ENCODE peak calls at places on chromosomes 16 and 17, in five cellular contexts. L is sigmoid colon, B is transverse colon, Y is breast epithelium, N is endothelial cell of umbilical vein. M is an unnamed sample.
A peak's percentile ranks its signal among the peaks of the same experiment; 100 is the strongest.

GRCh38 chr17:700504-701094 is 14.0 kb downstream of the VPS53 start:
- DNase-seq in L (no peak), B (no peak), Y (no peak), N (peak; percentile 40), M (no peak)

GRCh38 chr17:20080513-20080912 is 71.4 kb downstream of the SPECC1 start:
- DNase-seq in Y (no peak), B (no peak), L (no peak), N (no peak), M (no peak)

GRCh38 chr16:75679366-75679765 is 2.6 kb upstream of the CPHXL2 start:
- DNase-seq in N (no peak), Y (no peak), B (no peak), L (no peak), M (no peak)

GRCh38 chr16:87276091-87276561 is 41.1 kb downstream of the C16orf95 start:
- DNase-seq in L (no peak), B (no peak), N (peak; percentile 8), Y (no peak), M (no peak)

GRCh38 chr16:27508476-27508875 is 41.2 kb downstream of the GTF3C1 start:
- DNase-seq in B (no peak), N (no peak), L (no peak), Y (no peak), M (no peak)

GRCh38 chr17:39591958-39592954 is 15.5 kb downstream of the NEUROD2 start:
- DNase-seq in Y (no peak), N (peak; percentile 34), B (peak; percentile 41), L (no peak), M (no peak)

GRCh38 chr16:2911580-2912329 is at the start of gene FLYWCH1:
- DNase-seq in Y (peak; percentile 98), N (peak; percentile 98), L (peak; percentile 99), B (peak; percentile 99), M (peak; percentile 98)

GRCh38 chr17:8382052-8382879 is 727 bp downstream of the RPL26 start:
- DNase-seq in B (no peak), N (peak; percentile 51), L (no peak), Y (no peak), M (no peak)

GRCh38 chr17:59377410-59377809 is 46.0 kb downstream of the YPEL2 start:
- DNase-seq in L (peak; percentile 54), N (peak; percentile 94), B (no peak), Y (no peak), M (no peak)

GRCh38 chr17:78923660-78924453 is 1.3 kb downstream of the TIMP2 start:
- DNase-seq in N (peak; percentile 14), B (peak; percentile 92), Y (peak; percentile 82), L (peak; percentile 82), M (no peak)

GRCh38 chr17:42675984-42676423 is 790 bp downstream of the PLEKHH3 start:
- DNase-seq in Y (peak; percentile 75), N (peak; percentile 45), L (peak; percentile 87), B (peak; percentile 77), M (no peak)

GRCh38 chr17:83193336-83194188 is 114.2 kb downstream of the METRNL start:
- DNase-seq in Y (peak; percentile 55), L (peak; percentile 69), B (peak; percentile 8), N (no peak), M (no peak)

GRCh38 chr16:67967956-67968439 is 439 bp downstream of the SLC12A4 start:
- DNase-seq in L (no peak), N (peak; percentile 29), B (peak; percentile 44), Y (no peak), M (no peak)

GRCh38 chr16:80836846-80837245 is 32.4 kb upstream of the CDYL2 start:
- DNase-seq in B (no peak), L (no peak), N (peak; percentile 21), Y (no peak), M (no peak)

GRCh38 chr17:35537569-35538209 is at the start of gene SLFN12L:
- DNase-seq in L (no peak), Y (no peak), N (peak; percentile 23), B (no peak), M (no peak)

GRCh38 chr17:46730679-46731078 is 87.8 kb downstream of the WNT3 start:
- DNase-seq in N (no peak), L (no peak), B (no peak), Y (no peak), M (no peak)

GRCh38 chr17:33970271-33970670 is 284.8 kb upstream of the CCL2 start:
- DNase-seq in B (no peak), Y (no peak), L (no peak), N (no peak), M (no peak)

GRCh38 chr16:20833081-20833480 is 26.8 kb downstream of the REXO5 start:
- DNase-seq in N (no peak), L (no peak), B (no peak), Y (no peak), M (no peak)

GRCh38 chr17:38815576-38816193 is 9.4 kb downstream of the CWC25 start:
- DNase-seq in B (no peak), N (no peak), L (no peak), Y (no peak), M (no peak)

GRCh38 chr16:27179500-27180072 is 23.7 kb upstream of the KDM8 start:
- DNase-seq in Y (peak; percentile 38), B (peak; percentile 92), L (peak; percentile 93), N (peak; percentile 77), M (peak; percentile 94)

GRCh38 chr16:88978608-88979346 is 1.8 kb upstream of the CBFA2T3 start:
- DNase-seq in L (no peak), B (peak; percentile 66), Y (no peak), N (no peak), M (no peak)

GRCh38 chr17:35095741-35096140 is 23.9 kb downstream of the RAD51D start:
- DNase-seq in N (no peak), L (no peak), Y (no peak), B (no peak), M (no peak)

GRCh38 chr17:22718689-22719088 is 1026.4 kb downstream of the KCNJ18 start:
- DNase-seq in L (no peak), Y (no peak), B (no peak), N (no peak), M (peak; percentile 62)

GRCh38 chr17:31556969-31557620 is 165.6 kb downstream of the RAB11FIP4 start:
- DNase-seq in N (no peak), B (no peak), Y (no peak), L (no peak), M (no peak)

GRCh38 chr17:31754239-31754945 is 104.7 kb downstream of the COPRS start:
- DNase-seq in B (no peak), N (peak; percentile 62), Y (no peak), L (no peak), M (no peak)

DNA sequence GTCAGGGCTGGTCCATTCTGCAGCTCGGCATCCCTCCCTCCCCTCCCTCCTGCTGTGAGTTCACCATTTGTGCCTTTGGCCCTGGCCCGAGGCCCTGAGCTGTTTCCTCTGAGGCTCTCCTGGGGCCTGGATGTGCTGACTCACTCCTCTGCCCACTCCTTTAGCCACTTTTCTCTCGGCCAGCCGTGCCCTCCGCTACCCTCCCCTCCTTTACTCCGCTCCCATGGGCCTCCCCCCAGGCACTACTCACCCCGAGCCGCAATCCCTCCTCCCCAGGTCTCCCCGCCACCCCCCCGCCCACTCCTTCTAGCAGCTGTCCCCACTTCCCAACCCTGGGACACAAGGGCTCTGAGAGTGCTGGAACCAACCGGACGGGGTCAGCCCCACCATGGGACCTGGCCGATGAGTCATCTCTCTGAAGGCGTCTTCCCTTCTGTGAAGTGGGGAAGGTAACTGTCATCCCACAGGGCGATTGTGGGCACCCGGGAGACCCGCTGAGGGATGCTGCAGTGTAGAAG is 11.4 kb downstream of the KCNG4 start:
- DNase-seq in Y (peak; percentile 27), B (peak; percentile 15), N (peak; percentile 49), L (peak; percentile 83), M (peak; percentile 95)
- TF ChIP-seq POLR2AphosphoS5 in Y (no peak), B (no peak), N (no peak), L (no peak), M (no peak)

DNA sequence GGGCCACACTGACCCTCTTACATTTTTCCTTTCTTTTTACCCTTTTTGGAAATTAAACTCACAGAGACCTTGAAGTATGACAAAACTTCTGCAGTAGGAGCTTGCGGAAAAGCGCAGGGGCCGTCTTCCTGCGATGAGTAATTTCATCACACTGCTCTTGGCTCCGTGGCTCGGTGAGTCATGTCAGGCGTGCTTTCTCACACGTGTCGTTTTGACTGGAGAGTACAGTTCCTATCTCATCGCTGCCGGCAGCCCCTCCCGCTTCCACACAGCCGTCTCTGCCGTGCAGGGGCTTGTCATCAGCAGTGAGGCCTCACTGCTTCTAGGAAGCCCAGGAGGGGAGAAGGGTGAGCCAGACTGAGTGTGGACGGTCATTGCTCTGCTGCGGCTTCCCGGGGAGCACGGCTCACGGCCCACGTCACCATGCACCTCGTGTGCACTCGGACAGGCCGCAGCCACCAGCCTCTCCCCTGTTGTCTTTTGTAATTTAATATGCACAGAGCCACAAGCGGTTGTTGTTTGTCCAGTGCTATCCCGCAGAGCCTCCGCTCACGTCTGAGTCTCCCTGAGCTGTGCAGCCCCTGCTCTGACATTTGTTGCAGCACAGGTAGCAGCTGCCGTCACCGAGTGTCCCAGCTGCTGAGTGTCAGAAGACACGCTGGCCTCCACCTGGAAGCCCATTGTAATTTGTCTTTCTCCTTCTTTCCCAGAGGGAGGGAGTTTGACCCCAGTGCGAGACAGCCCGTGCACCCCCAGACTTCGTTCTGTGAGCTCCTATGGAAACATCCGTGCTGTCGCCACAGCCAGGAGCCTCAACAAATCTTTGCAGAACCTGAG is 99.4 kb upstream of the CHMP6 start:
- DNase-seq in B (peak; percentile 23), L (peak; percentile 77), Y (peak; percentile 54), N (peak; percentile 91), M (peak; percentile 95)
- TF ChIP-seq POLR2A in B (no peak), L (no peak), Y (no peak), N (no peak), M (no peak)

DNA sequence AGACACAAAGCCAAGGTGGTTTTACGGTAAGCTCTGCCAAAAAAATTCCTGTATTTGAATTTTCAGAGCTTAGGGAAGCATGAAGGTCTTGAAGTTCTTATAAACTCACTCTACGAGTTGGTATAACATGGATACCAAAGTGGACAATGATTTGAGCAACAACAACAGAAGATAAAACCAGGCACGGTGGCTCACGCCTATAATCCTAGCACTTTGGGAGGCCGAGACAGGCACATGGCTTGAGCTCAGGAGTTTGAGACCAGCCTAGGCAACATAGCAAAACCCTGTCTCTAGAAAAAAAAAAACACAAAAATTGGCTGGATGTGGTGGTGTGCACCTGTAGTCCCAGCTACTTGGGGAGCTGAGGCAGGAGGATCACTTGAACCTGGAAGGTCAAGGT is 12.9 kb upstream of the TOB1 start:
- DNase-seq in B (no peak), Y (no peak), N (no peak), L (no peak), M (peak; percentile 39)
- TF ChIP-seq POLR2AphosphoS5 in B (no peak), Y (no peak), N (no peak), L (no peak), M (no peak)

DNA sequence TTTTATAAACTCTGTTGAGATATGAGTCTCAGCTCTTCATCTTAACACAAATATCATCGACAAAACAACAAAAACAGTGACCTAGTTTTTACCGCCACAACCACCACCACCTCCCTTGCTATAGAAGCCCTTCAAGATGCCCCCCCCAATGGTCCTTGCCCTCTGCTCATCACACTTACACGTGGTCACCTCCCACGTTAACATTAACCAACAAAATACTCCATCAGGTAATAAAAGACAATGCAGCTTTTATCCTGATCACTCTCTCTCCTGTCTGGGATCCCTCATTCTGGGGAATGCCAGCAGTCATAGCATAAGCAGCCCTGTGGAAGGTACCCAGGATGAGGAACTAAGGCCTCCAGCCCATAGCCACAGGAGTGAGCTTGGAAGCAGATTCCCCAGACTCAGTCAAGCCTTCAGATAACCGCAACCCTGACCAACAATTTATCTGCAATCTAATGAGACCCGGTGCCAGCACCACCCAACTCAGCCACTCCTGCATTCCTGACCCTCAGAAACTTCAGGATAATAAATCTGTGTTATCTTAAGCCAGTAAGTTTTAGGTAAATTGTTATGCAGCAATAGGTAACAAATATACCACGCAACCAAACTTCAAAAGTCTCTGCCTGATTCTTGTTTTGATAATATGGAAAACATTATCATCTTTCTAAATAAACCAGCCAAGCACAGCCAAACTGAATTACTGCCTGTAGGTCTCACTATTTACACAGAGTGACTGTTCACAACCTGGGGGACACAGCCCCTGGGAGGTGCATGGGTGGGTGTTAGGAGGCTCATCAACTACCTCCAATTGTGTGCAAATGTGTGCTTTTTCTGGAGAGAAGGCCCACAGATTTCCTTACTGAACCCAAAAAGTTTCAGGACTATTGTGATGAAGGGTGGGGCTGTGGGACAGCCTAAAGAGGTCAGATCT is 6.1 kb downstream of the PECAM1 start:
- DNase-seq in N (peak; percentile 32), Y (no peak), L (no peak), B (no peak), M (no peak)
- TF ChIP-seq POLR2A in N (peak; percentile 50), Y (no peak), L (no peak), B (no peak), M (no peak)

M was measured in esophagus muscularis mucosa.